ENCODE peak calls at places on chromosomes 12 and 14, in nine cellular contexts. E is hippocampal formation; M is HCEC 1CT; G is NCI-H1092; R is midbrain; K is CD4-positive, alpha-beta T cell; C is brain microvascular endothelial cell; D is GM04503; Q is EH. L is an unnamed sample.
A peak's percentile ranks its signal among the peaks of the same experiment; 100 is the strongest.

GRCh38 chr12:55847603-55848329 is 5.0 kb upstream of the MMP19 start:
- DNase-seq in M (peak; percentile 100), R (peak; percentile 29), D (peak; percentile 98), C (peak; percentile 100), E (peak; percentile 4), G (no peak), K (no peak), Q (peak; percentile 100), L (peak; percentile 99)

GRCh38 chr14:30267141-30267540 is 291.8 kb upstream of the G2E3 start:
- DNase-seq in M (peak; percentile 74), E (no peak), C (no peak), K (no peak), Q (peak; percentile 68), G (no peak), D (no peak), R (no peak), L (no peak)

GRCh38 chr12:31407562-31407961 is 81.6 kb upstream of the SINHCAF start:
- DNase-seq in R (no peak), K (no peak), G (no peak), C (no peak), E (no peak), D (no peak), M (no peak), Q (no peak), L (no peak)

GRCh38 chr12:79547735-79548347 is 142.9 kb downstream of the PAWR start:
- DNase-seq in E (peak; percentile 37), G (no peak), D (peak; percentile 51), Q (peak; percentile 76), C (peak; percentile 77), K (no peak), R (peak; percentile 43), M (peak; percentile 88), L (peak; percentile 52)

GRCh38 chr14:101456246-101457159 is 104.8 kb upstream of the DIO3 start:
- DNase-seq in D (no peak), K (no peak), M (no peak), E (no peak), R (no peak), Q (no peak), G (no peak), C (no peak), L (no peak)

GRCh38 chr12:121992059-121992879 is 29.4 kb upstream of the BCL7A start:
- DNase-seq in R (peak; percentile 21), K (no peak), G (no peak), M (peak; percentile 97), D (peak; percentile 96), Q (peak; percentile 98), C (peak; percentile 95), E (no peak), L (peak; percentile 64)

GRCh38 chr12:92431146-92431545 is 271.6 kb upstream of the PLEKHG7 start:
- DNase-seq in E (no peak), D (no peak), G (no peak), C (no peak), Q (no peak), K (no peak), R (no peak), M (no peak), L (no peak)

GRCh38 chr14:88195676-88196075 is 127.4 kb downstream of the KCNK10 start:
- DNase-seq in D (no peak), M (no peak), G (peak; percentile 59), E (peak; percentile 29), K (no peak), C (no peak), Q (no peak), R (peak; percentile 55), L (no peak)

GRCh38 chr14:102591372-102591943 is 991 bp upstream of the RCOR1 start:
- DNase-seq in K (peak; percentile 19), M (peak; percentile 17), R (peak; percentile 38), D (no peak), Q (peak; percentile 40), C (no peak), G (peak; percentile 5), E (no peak), L (no peak)

GRCh38 chr12:105741786-105742566 is 396.8 kb downstream of the NUAK1 start:
- DNase-seq in Q (peak; percentile 97), K (no peak), G (no peak), D (peak; percentile 85), E (peak; percentile 4), M (no peak), C (peak; percentile 90), R (no peak), L (peak; percentile 57)

GRCh38 chr12:46224401-46224800 is 44.4 kb downstream of the SLC38A1 start:
- DNase-seq in C (no peak), M (no peak), Q (peak; percentile 42), E (peak; percentile 17), G (no peak), D (peak; percentile 85), K (no peak), R (peak; percentile 38), L (peak; percentile 86)

GRCh38 chr14:104332634-104333270 is 194.4 kb downstream of the KIF26A start:
- DNase-seq in R (no peak), C (no peak), G (no peak), Q (no peak), K (no peak), E (no peak), M (no peak), D (no peak), L (no peak)

GRCh38 chr12:67633708-67634107 is 14.8 kb upstream of the DYRK2 start:
- DNase-seq in Q (no peak), K (no peak), D (no peak), E (no peak), M (no peak), G (no peak), R (no peak), C (no peak), L (no peak)

GRCh38 chr12:92927436-92928116 is 1.5 kb downstream of the EEA1 start:
- DNase-seq in M (peak; percentile 79), K (no peak), D (peak; percentile 31), R (no peak), C (peak; percentile 60), Q (peak; percentile 81), E (peak; percentile 46), G (no peak), L (peak; percentile 10)

GRCh38 chr12:120067084-120067869 is 49.3 kb downstream of the RAB35 start:
- DNase-seq in G (no peak), M (no peak), D (no peak), R (no peak), E (no peak), C (no peak), K (no peak), Q (no peak), L (no peak)